ENCODE peak calls at places on chromosomes 7 and 10, in nine cellular contexts. E is uterus, W is A549, D is thyroid gland, T is GM12878, B is stomach, N is suprapubic skin, O is esophagus squamous epithelium, F is transverse colon. L is an unnamed sample. For H3K4me1, the result is how much of the 10 kb centered on the place peaks cover.

GRCh38 chr7:53281312-53281711 is 245.9 kb downstream of the POM121L12 start:
- DNase-seq in T (no peak), E (no peak), B (no peak), W (no peak), F (no peak), N (no peak), D (no peak), O (no peak), L (no peak)

GRCh38 chr10:97715259-97715874 is 1.8 kb downstream of the MARVELD1 start:
- DNase-seq in F (no peak), W (no peak), O (no peak), D (no peak), E (no peak), N (no peak), B (no peak), T (no peak), L (peak)

GRCh38 chr10:110569120-110569519 is 1.6 kb downstream of the SMC3 start:
- DNase-seq in W (no peak), O (no peak), T (no peak), E (no peak), N (no peak), D (no peak), B (no peak), F (no peak), L (no peak)

GRCh38 chr7:108425876-108426275 is 30.4 kb downstream of the NRCAM start:
- DNase-seq in O (no peak), N (no peak), T (no peak), D (no peak), F (no peak), W (no peak), E (no peak), B (no peak), L (no peak)

GRCh38 chr7:78151229-78151628 is 352.7 kb downstream of the PHTF2 start:
- DNase-seq in E (peak), D (no peak), O (no peak), F (no peak), W (no peak), T (no peak), N (no peak), B (no peak), L (no peak)

GRCh38 chr10:70954373-70954772 is 66.0 kb upstream of the PCBD1 start:
- DNase-seq in E (no peak), T (no peak), F (no peak), O (no peak), N (no peak), D (no peak), B (no peak), W (no peak), L (no peak)

GRCh38 chr10:89217057-89217990 is 10.2 kb upstream of the CH25H start:
- DNase-seq in B (peak), T (peak), F (peak), D (peak), O (no peak), W (peak), E (peak), N (no peak), L (peak)

GRCh38 chr10:103188853-103189252 is 4.2 kb downstream of the NT5C2 start:
- DNase-seq in O (no peak), D (no peak), E (no peak), T (no peak), B (no peak), N (no peak), W (no peak), F (no peak), L (no peak)

GRCh38 chr7:158377800-158378623 is 209.6 kb downstream of the PTPRN2 start:
- DNase-seq in B (peak), O (no peak), N (peak), T (no peak), F (no peak), E (no peak), W (no peak), D (no peak), L (no peak)

GRCh38 chr10:16867990-16868389 is 50.8 kb upstream of the RSU1 start:
- DNase-seq in N (no peak), E (no peak), D (no peak), F (no peak), W (no peak), O (no peak), T (no peak), B (no peak), L (no peak)

GRCh38 chr10:58385784-58386112 is 538 bp downstream of the TFAM start:
- DNase-seq in T (no peak), W (peak), O (no peak), D (peak), E (peak), N (no peak), F (peak), B (peak), L (no peak)

GRCh38 chr7:29239638-29240037 is 45.1 kb downstream of the CHN2 start:
- DNase-seq in F (no peak), D (no peak), W (peak), T (no peak), N (no peak), O (no peak), E (no peak), B (no peak), L (no peak)

GRCh38 chr7:158602905-158603772 is 15.5 kb upstream of the PTPRN2 start:
- DNase-seq in W (peak), E (no peak), T (peak), B (no peak), F (no peak), O (no peak), D (no peak), N (no peak), L (no peak)

GRCh38 chr10:78973901-78974408 is 94.8 kb upstream of the ZMIZ1 start:
- DNase-seq in D (peak), O (no peak), N (peak), W (peak), E (peak), B (no peak), T (no peak), F (no peak), L (no peak)

GRCh38 chr10:82572686-82573226 is 697.8 kb downstream of the NRG3 start:
- DNase-seq in T (no peak), E (no peak), O (no peak), D (no peak), W (no peak), F (no peak), N (no peak), B (no peak), L (no peak)

GRCh38 chr10:29329420-29329819 is 40.5 kb downstream of the LYZL1 start:
- DNase-seq in N (no peak), B (no peak), D (no peak), E (peak), T (no peak), F (no peak), W (no peak), O (no peak), L (no peak)

GRCh38 chr10:88651131-88651541 is 13.1 kb upstream of the LIPF start:
- DNase-seq in O (no peak), F (no peak), N (no peak), T (no peak), B (no peak), W (peak), E (no peak), D (no peak), L (no peak)

GRCh38 chr10:17059197-17059688 is 70.4 kb downstream of the CUBN start:
- DNase-seq in F (no peak), D (no peak), W (peak), N (no peak), E (no peak), B (no peak), O (no peak), T (no peak), L (no peak)

GRCh38 chr7:133887459-133887858 is 239.7 kb upstream of the LRGUK start:
- DNase-seq in D (no peak), W (no peak), E (no peak), N (no peak), B (no peak), O (no peak), T (no peak), F (no peak), L (no peak)

GRCh38 chr7:157907998-157908782 is 571.4 kb downstream of the DNAJB6 start:
- DNase-seq in O (no peak), E (no peak), B (no peak), T (no peak), D (no peak), W (no peak), N (no peak), F (no peak), L (no peak)

GRCh38 chr10:34705563-34705962 is 109.5 kb downstream of the PARD3 start:
- DNase-seq in O (no peak), E (no peak), F (no peak), T (no peak), N (no peak), D (no peak), W (no peak), B (no peak), L (no peak)

DNA sequence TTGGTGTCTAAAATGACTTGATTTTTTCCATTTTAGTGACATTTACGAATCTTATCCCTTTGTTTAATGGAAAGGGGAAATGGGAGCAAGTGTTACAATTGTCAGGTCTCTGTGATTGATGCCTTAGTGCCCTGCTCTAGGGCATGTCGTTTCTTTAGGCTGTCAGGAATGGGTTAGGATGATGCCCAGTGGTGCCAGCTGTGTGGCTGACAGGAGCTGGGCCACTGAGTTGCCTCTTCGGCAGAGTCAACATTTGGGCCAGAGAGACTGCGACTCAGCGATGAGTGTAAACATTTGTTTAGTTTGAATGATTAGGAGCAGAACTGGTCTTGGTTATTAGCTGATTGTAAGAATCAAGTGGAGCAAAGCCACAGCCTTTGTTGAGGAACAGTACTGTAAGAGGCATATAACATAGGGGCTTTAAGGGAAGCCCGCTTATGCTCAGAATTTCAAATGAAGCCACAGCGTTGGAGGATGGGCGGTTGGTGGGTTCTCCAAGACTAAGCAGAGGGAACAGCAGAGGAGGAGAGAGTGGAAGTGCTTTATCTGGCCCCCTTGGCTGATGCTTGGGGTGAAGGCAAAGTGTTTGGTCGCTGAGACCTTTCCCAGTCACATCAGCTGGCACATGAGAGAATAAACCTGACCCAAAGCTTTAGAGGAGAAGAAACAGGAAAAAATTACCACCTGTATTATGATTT is 81.8 kb downstream of the CDK14 start:
- DNase-seq in F (no peak), N (no peak), D (no peak), O (no peak), E (no peak), T (no peak), B (no peak), W (no peak), L (no peak)
- H3K4me1 ChIP-seq in F (under half), N (under half), D (under half), O (under half), E (under half), T (under half), B (under half), W (under half), L (under half)

GRCh38 chr10:44306762-44307161 is 78.1 kb downstream of the CXCL12 start:
- DNase-seq in N (no peak), F (no peak), E (no peak), O (no peak), B (no peak), W (no peak), D (peak), T (no peak), L (peak)
- TF ChIP-seq CTCF in N (no peak), F (peak), E (no peak), O (no peak), B (no peak), W (peak), D (peak), T (no peak), L (no peak)

DNA sequence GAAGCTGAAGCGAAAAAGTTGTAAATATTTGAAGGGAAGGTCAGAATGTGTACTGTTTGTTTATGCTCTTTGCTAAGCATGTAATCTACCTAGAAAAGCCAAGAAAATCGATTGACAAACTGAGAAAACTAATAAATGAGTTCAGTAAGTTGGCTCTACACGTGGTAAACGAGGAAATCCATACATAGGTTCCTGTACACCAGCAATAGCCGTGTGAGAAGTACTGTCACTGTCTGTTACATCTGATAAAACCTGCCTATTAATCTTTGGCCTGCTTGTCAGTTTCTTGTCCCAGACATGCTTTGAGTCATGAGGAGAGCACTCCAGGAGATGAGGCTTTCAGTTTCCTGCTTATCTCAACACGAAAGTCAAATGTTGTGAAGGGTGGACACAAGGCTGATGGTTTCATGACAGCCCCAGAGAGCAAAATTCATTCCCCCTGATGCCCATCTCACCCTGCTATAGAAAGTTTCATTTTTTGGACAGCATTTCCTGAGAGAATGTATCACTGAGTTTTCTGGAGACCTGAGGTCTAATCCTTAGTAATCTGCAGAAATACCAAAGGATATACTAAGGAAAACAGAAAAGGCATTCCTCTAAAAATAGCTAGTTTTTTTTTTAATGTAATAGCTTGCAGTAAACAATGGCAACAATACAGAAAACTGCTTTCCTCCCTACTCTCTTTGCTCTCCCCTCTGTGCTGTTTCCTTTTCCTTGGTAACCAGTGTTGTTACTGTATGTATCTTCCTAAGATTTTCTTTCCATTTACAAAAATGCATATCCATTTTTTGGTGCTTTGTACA is 18.8 kb downstream of the BMPR1A start:
- DNase-seq in W (peak), E (no peak), F (no peak), B (no peak), D (no peak), N (no peak), T (peak), O (no peak), L (no peak)
- TF ChIP-seq POLR2A in W (no peak), E (no peak), F (no peak), B (no peak), D (no peak), N (no peak), T (no peak), O (no peak), L (no peak)

GRCh38 chr10:5508161-5508604 is 8.8 kb upstream of the CALML5 start:
- DNase-seq in D (peak), F (peak), E (no peak), N (no peak), W (no peak), B (no peak), T (no peak), O (no peak), L (no peak)
- H3K4me1 ChIP-seq in D (under half), F (under half), E (under half), N (half or more), W (under half), B (under half), T (under half), O (under half), L (under half)

GRCh38 chr7:125382401-125382800 is 452.8 kb upstream of the POT1 start:
- DNase-seq in O (no peak), W (no peak), N (no peak), B (no peak), D (no peak), E (no peak), T (no peak), F (no peak), L (no peak)

GRCh38 chr7:125386211-125386610 is 456.6 kb upstream of the POT1 start:
- DNase-seq in O (no peak), N (no peak), F (no peak), W (no peak), E (no peak), D (no peak), B (no peak), T (no peak), L (no peak)

GRCh38 chr7:125383324-125383723 is 453.7 kb upstream of the POT1 start:
- DNase-seq in B (no peak), F (no peak), D (no peak), E (no peak), O (no peak), T (no peak), N (no peak), W (no peak), L (no peak)
- TF ChIP-seq CTCF in B (no peak), F (no peak), D (no peak), E (no peak), O (no peak), T (no peak), N (no peak), W (no peak), L (no peak)

DNA sequence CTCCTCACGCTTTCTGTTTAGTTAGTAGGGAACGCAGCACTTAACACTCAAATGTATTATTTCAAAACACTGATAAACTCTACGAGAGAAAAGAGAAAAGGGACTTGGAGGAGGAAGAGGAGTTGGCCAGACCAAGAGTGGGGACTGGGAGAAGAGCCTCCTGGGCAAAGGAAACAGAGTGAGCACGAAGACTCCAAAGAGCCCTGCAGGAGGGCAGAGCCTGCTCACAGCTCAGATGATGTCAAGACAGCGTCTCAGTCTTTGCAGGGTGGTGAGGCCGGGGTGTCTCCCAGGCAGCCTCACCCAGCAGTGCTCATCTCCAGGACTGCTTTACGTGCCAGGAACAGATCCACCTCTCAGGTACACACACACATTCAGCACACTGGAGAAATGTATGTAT is 41.2 kb downstream of the CYTH3 start:
- DNase-seq in B (no peak), N (no peak), F (no peak), T (no peak), W (no peak), O (no peak), D (no peak), E (no peak), L (no peak)
- TF ChIP-seq POLR2A in B (no peak), N (no peak), F (no peak), T (no peak), W (no peak), O (no peak), D (no peak), E (no peak), L (no peak)

L was measured in esophagus muscularis mucosa.